ENCODE peak calls at places on chromosomes 4 and X, in four cellular contexts. N is H1, Q is mesendoderm, L is IMR-90. T is an unnamed sample.

GRCh38 chr4:74189331-74190043 is 31.6 kb downstream of the MTHFD2L start:
- DNase-seq in N (no peak), Q (peak), L (peak), T (no peak)

GRCh38 chrX:111503594-111503993 is 7.9 kb upstream of the SERTM2 start:
- DNase-seq in N (no peak), Q (no peak), L (no peak), T (no peak)

GRCh38 chr4:118767109-118767508 is 68.8 kb downstream of the SEC24D start:
- DNase-seq in N (no peak), Q (no peak), L (no peak), T (no peak)

GRCh38 chrX:43750248-43750676 is 94.2 kb downstream of the MAOA start:
- DNase-seq in N (peak), Q (peak), L (peak), T (peak)

GRCh38 chr4:6576932-6577331 is 1.9 kb downstream of the MAN2B2 start:
- DNase-seq in N (no peak), Q (no peak), L (no peak), T (no peak)

GRCh38 chr4:76993787-76994641 is 44.5 kb downstream of the SEPTIN11 start:
- DNase-seq in N (no peak), Q (no peak), L (no peak), T (no peak)

GRCh38 chr4:27205994-27206393 is 345.4 kb downstream of the STIM2 start:
- DNase-seq in N (no peak), Q (no peak), L (no peak), T (no peak)

GRCh38 chrX:129706395-129707072 is 32.2 kb upstream of the XPNPEP2 start:
- DNase-seq in N (no peak), Q (no peak), L (no peak), T (no peak)

GRCh38 chrX:78092296-78092695 is 11.8 kb upstream of the PGK1 start:
- DNase-seq in N (no peak), Q (peak), L (peak), T (peak)

GRCh38 chr4:157221895-157222763 is 1.6 kb downstream of the GRIA2 start:
- DNase-seq in N (no peak), Q (peak), L (no peak), T (peak)

GRCh38 chrX:8738588-8739189 is 6.8 kb upstream of the ANOS1 start:
- DNase-seq in N (no peak), Q (peak), L (peak), T (no peak)

GRCh38 chr4:72701987-72702819 is 133.2 kb upstream of the ADAMTS3 start:
- DNase-seq in N (no peak), Q (peak), L (peak), T (no peak)

GRCh38 chrX:43868791-43869190 is 13.5 kb downstream of the MAOB start:
- DNase-seq in N (no peak), Q (no peak), L (peak), T (no peak)

GRCh38 chrX:106404512-106404911 is 207.3 kb upstream of the RADX start:
- DNase-seq in N (no peak), Q (peak), L (no peak), T (no peak)

GRCh38 chrX:9562851-9563250 is 98.0 kb downstream of the TBL1X start:
- DNase-seq in N (no peak), Q (no peak), L (peak), T (no peak)

GRCh38 chr4:13248621-13249298 is 235.4 kb downstream of the RAB28 start:
- DNase-seq in N (no peak), Q (peak), L (peak), T (no peak)

GRCh38 chr4:27760176-27760575 is 899.5 kb downstream of the STIM2 start:
- DNase-seq in N (no peak), Q (no peak), L (no peak), T (no peak)

GRCh38 chr4:127870688-127871087 is 10.0 kb upstream of the PLK4 start:
- DNase-seq in N (no peak), Q (peak), L (peak), T (no peak)

GRCh38 chrX:52015794-52016193 is 53.2 kb downstream of the MAGED4B start:
- DNase-seq in N (no peak), Q (peak), L (no peak), T (no peak)

GRCh38 chr4:183493246-183493645 is 11.6 kb upstream of the ING2 start:
- DNase-seq in N (no peak), Q (no peak), L (no peak), T (no peak)

GRCh38 chr4:3518511-3518880 is 13.7 kb downstream of the LRPAP1 start:
- DNase-seq in N (no peak), Q (no peak), L (no peak), T (no peak)

GRCh38 chrX:77431227-77431626 is 16.0 kb upstream of the FGF16 start:
- DNase-seq in N (no peak), Q (peak), L (peak), T (no peak)

GRCh38 chrX:30504309-30504708 is 73.3 kb downstream of the TASL start:
- DNase-seq in N (no peak), Q (peak), L (peak), T (no peak)

GRCh38 chr4:165325732-165326512 is 1.5 kb upstream of the MSMO1 start:
- DNase-seq in N (no peak), Q (peak), L (peak), T (no peak)

GRCh38 chrX:121641560-121641959 is 594.1 kb downstream of the GLUD2 start:
- DNase-seq in N (no peak), Q (peak), L (peak), T (no peak)

GRCh38 chr4:85496933-85497332 is 22.0 kb downstream of the ARHGAP24 start:
- DNase-seq in N (no peak), Q (no peak), L (peak), T (no peak)

GRCh38 chrX:77446029-77446585 is 1.1 kb upstream of the FGF16 start:
- DNase-seq in N (no peak), Q (peak), L (no peak), T (peak)

GRCh38 chrX:74434336-74434735 is 13.0 kb downstream of the SLC16A2 start:
- DNase-seq in N (no peak), Q (no peak), L (no peak), T (no peak)
- H3K56ac ChIP-seq in N (no peak), Q (no peak), L (no peak), T (no peak)

GRCh38 chr4:22850630-22851029 is 157.9 kb downstream of the GBA3 start:
- DNase-seq in N (no peak), Q (no peak), L (no peak), T (no peak)
- H3K4me2 ChIP-seq in N (no peak), Q (no peak), L (no peak), T (no peak)

DNA sequence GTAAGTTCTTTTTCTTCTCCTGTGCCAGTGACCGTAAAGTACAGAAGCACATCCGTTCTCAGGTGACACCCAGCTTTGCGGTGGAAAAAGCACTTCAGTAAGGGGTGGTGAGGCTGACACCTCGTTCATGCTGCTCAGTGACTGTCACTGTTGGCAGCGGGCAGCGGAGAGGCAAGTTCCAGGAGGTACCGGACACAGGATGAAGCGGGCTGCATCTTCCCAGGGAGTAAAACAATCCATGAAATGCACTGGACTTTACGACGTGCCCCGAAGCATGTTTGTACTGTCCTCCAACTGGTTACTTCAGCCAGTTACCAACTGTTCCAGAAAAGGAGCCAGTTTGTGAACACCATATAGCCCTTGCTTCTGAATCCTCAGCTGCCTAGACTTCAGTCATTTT is 110.7 kb downstream of the ZNF827 start:
- DNase-seq in N (no peak), Q (no peak), L (no peak), T (no peak)
- H3K56ac ChIP-seq in N (no peak), Q (no peak), L (no peak), T (no peak)

GRCh38 chrX:100649550-100650356 is 5.8 kb downstream of the SRPX2 start:
- DNase-seq in N (no peak), Q (peak), L (peak), T (no peak)

GRCh38 chrX:100647739-100648138 is 3.7 kb downstream of the SRPX2 start:
- DNase-seq in N (no peak), Q (no peak), L (no peak), T (no peak)

GRCh38 chrX:100648601-100649417 is 4.8 kb downstream of the SRPX2 start:
- DNase-seq in N (no peak), Q (peak), L (peak), T (no peak)

GRCh38 chrX:100645106-100645505 is 1.1 kb downstream of the SRPX2 start:
- DNase-seq in N (no peak), Q (no peak), L (no peak), T (no peak)

DNA sequence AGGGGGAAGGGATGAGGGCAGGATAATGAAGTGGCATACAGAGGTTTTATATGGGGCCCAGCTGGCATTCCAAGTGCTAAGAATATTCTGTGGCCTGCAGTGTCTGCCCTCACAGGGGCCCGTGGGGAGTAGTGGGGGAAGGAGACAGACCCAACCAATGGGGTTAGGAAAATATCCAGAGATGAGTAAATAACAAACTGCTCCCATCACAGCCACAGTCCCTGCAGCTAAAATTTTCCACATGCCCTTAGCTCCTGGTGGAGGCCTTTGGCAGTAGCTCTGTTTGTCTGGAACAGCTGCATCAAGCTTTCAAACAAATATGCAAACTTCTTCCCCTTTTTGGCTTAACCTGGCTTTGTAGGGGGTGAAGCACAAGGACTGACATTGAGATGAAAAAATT is 3.1 kb downstream of the SRPX2 start:
- DNase-seq in N (no peak), Q (no peak), L (no peak), T (no peak)
- H3K4me2 ChIP-seq in N (no peak), Q (no peak), L (peak), T (no peak)

GRCh38 chrX:153474266-153474665 is 3.9 kb upstream of the HAUS7 start:
- DNase-seq in N (no peak), Q (no peak), L (no peak), T (no peak)

GRCh38 chrX:153473126-153473525 is 2.8 kb upstream of the HAUS7 start:
- DNase-seq in N (no peak), Q (no peak), L (no peak), T (no peak)

GRCh38 chrX:153470411-153471363 is at the start of gene HAUS7:
- DNase-seq in N (peak), Q (peak), L (peak), T (peak)

GRCh38 chrX:153469811-153470410 is 465 bp downstream of the HAUS7 start:
- DNase-seq in N (no peak), Q (peak), L (peak), T (no peak)

GRCh38 chrX:153471663-153472280 is 1.4 kb upstream of the HAUS7 start:
- DNase-seq in N (no peak), Q (no peak), L (peak), T (no peak)
- H3K56ac ChIP-seq in N (no peak), Q (no peak), L (peak), T (no peak)

GRCh38 chr4:39631700-39632079 is 7.0 kb downstream of the SMIM14 start:
- DNase-seq in N (no peak), Q (no peak), L (no peak), T (no peak)
- H3K4me2 ChIP-seq in N (no peak), Q (no peak), L (no peak), T (no peak)

GRCh38 chr4:121072836-121073362 is 564 bp upstream of the NDNF start:
- DNase-seq in N (no peak), Q (peak), L (no peak), T (peak)

GRCh38 chr4:121071640-121072037 is 696 bp downstream of the NDNF start:
- DNase-seq in N (no peak), Q (no peak), L (no peak), T (no peak)

GRCh38 chr4:121072080-121072835 is at the start of gene NDNF:
- DNase-seq in N (no peak), Q (peak), L (peak), T (peak)

GRCh38 chr4:121073672-121074386 is 1.5 kb upstream of the NDNF start:
- DNase-seq in N (no peak), Q (peak), L (no peak), T (no peak)

DNA sequence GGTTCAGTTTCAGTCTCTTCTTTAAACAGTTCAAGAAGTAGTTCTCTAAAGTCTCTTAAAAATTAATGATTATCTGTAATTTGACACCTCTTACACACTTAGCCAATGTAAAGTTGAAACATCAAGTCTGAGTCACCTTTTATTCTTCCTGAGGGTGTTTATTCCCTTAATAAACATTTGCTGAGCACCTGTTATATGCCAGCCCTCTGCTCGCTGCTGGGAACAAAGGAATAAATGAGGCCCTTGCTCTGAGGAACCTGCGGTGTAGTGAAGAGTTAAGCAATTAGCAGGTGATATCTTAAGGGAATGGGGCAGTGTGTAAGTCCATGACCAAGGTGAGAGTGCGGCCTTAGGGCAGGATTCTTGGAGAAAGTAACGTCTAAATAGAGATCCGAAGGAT is 5.2 kb upstream of the NDNF start:
- DNase-seq in N (no peak), Q (peak), L (no peak), T (no peak)
- H3K56ac ChIP-seq in N (no peak), Q (no peak), L (no peak), T (no peak)

GRCh38 chr4:41360911-41361830 is 104.4 kb downstream of the UCHL1 start:
- DNase-seq in N (no peak), Q (peak), L (no peak), T (peak)

GRCh38 chr4:41362647-41363383 is 106.1 kb downstream of the UCHL1 start:
- DNase-seq in N (peak), Q (peak), L (no peak), T (peak)

GRCh38 chr4:41363384-41363981 is 106.8 kb downstream of the UCHL1 start:
- DNase-seq in N (no peak), Q (peak), L (no peak), T (peak)

GRCh38 chr4:41360214-41360910 is 103.6 kb downstream of the UCHL1 start:
- DNase-seq in N (no peak), Q (peak), L (peak), T (peak)

DNA sequence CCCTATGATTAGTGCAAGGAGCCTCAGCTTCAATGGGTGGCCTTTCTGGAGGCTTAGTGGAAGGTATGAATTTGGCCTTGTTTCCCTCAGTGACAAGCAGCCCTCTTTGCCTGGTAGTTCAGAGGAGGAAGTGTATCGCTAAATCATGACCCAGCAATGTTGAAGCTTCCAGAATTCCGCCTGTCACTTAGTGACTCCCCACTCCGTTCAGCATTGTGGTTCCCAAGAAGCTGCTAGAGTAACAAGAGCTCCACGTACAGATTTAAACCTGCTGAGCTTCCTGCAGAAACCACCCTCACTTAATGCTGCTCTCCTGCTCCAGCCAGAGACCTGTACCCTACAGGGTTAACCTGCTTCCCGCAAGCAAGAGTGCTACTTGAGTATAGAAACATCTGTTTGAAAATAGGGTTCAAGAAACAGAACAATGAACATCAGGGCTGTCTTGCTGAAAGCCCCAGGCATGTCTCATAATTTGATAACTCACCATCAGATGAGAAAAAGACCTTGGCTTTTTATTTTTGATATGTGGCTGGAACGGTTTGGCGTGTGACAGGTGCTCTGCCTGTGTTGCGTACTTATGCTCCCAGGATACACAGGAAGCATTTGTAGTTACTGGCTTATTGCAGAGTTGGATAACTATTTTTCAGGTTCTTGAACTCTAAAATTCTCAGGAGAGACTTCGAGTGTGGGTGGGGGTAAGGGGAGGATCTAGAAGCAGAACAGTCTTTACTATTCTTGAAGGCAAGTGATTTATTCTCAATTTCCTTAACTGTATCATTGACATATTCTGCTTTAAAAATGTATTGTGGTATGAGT is 105.3 kb downstream of the UCHL1 start:
- DNase-seq in N (no peak), Q (peak), L (no peak), T (peak)
- H3K4me2 ChIP-seq in N (peak), Q (peak), L (peak), T (peak)

GRCh38 chrX:148618472-148619445 is 118.3 kb downstream of the AFF2 start:
- DNase-seq in N (no peak), Q (no peak), L (no peak), T (no peak)

GRCh38 chrX:148624951-148625350 is 124.5 kb downstream of the AFF2 start:
- DNase-seq in N (no peak), Q (no peak), L (no peak), T (no peak)

GRCh38 chrX:148620023-148620422 is 119.6 kb downstream of the AFF2 start:
- DNase-seq in N (no peak), Q (no peak), L (no peak), T (no peak)
- H3K56ac ChIP-seq in N (no peak), Q (no peak), L (no peak), T (no peak)

DNA sequence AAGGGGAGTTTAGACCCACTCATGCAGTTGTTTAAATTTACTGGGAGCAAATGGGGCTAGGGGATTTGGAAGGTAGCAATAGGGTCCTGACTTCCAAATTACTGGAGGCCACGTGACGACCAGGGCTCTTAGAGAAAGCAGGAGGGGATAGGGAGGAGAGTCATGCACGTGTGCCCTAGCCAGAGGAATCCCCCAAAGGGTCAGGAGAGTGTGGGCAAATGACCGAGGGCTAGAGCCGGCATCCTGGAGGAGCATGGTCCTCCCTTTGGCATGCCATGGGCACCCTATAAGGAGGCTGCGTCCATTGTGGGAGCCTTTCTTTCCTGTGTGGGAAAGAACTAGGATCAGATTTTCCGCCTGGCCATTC is 25.5 kb upstream of the GPC4 start:
- DNase-seq in N (no peak), Q (no peak), L (no peak), T (peak)
- H3K4me2 ChIP-seq in N (peak), Q (peak), L (no peak), T (peak)